ENCODE peak calls at places on chromosome 20, in four cellular contexts. W, F, P and M are unnamed samples.

GRCh38 chr20:46027245-46027853 is 1.7 kb upstream of the SLC12A5 start:
- DNase-seq in P (peak; percentile 87), F (no peak), W (peak; percentile 36), M (peak; percentile 76)

GRCh38 chr20:18588554-18589043 is 745 bp downstream of the DTD1 start:
- DNase-seq in P (no peak), F (no peak), W (no peak), M (no peak)

GRCh38 chr20:5058873-5059272 is 57.6 kb upstream of the SLC23A2 start:
- DNase-seq in F (no peak), P (no peak), W (no peak), M (no peak)

GRCh38 chr20:4581838-4582237 is 139.9 kb upstream of the PRND start:
- DNase-seq in W (no peak), F (no peak), P (no peak), M (no peak)

GRCh38 chr20:12203981-12204380 is 286.3 kb downstream of the BTBD3 start:
- DNase-seq in P (no peak), W (no peak), F (no peak), M (no peak)

GRCh38 chr20:36408219-36408618 is 102.1 kb downstream of the DLGAP4 start:
- DNase-seq in F (peak; percentile 84), W (no peak), P (peak; percentile 23), M (peak; percentile 44)

GRCh38 chr20:47241345-47241781 is 115.1 kb downstream of the ZMYND8 start:
- DNase-seq in F (no peak), P (no peak), W (peak; percentile 96), M (peak; percentile 61)

GRCh38 chr20:19757973-19758887 is at the start of gene RIN2:
- DNase-seq in F (peak; percentile 50), P (peak; percentile 98), W (peak; percentile 78), M (peak; percentile 86)

GRCh38 chr20:11982289-11982957 is 64.7 kb downstream of the BTBD3 start:
- DNase-seq in W (no peak), P (peak; percentile 28), F (no peak), M (no peak)

GRCh38 chr20:56805313-56805712 is 176.2 kb downstream of the TFAP2C start:
- DNase-seq in P (no peak), W (no peak), F (no peak), M (no peak)

GRCh38 chr20:38870733-38871559 is 55.3 kb upstream of the FAM83D start:
- DNase-seq in P (peak; percentile 17), F (peak; percentile 45), W (no peak), M (peak; percentile 53)

GRCh38 chr20:45892828-45893500 is 1.8 kb downstream of the CTSA start:
- DNase-seq in P (peak; percentile 77), W (no peak), F (no peak), M (no peak)

GRCh38 chr20:45067558-45067957 is 33.4 kb downstream of the KCNS1 start:
- DNase-seq in F (peak; percentile 54), W (peak; percentile 49), P (no peak), M (peak; percentile 49)

GRCh38 chr20:59082077-59082740 is 39.6 kb upstream of the PRELID3B start:
- DNase-seq in W (peak; percentile 52), F (no peak), P (no peak), M (peak; percentile 67)

GRCh38 chr20:24949756-24950127 is 673 bp downstream of the CST7 start:
- DNase-seq in P (no peak), F (no peak), W (no peak), M (no peak)

GRCh38 chr20:45924391-45925261 is 9.9 kb upstream of the PCIF1 start:
- DNase-seq in W (no peak), P (peak; percentile 76), F (no peak), M (peak; percentile 73)

GRCh38 chr20:61193164-61193563 is 58.9 kb upstream of the CDH4 start:
- DNase-seq in F (no peak), W (no peak), P (no peak), M (no peak)

DNA sequence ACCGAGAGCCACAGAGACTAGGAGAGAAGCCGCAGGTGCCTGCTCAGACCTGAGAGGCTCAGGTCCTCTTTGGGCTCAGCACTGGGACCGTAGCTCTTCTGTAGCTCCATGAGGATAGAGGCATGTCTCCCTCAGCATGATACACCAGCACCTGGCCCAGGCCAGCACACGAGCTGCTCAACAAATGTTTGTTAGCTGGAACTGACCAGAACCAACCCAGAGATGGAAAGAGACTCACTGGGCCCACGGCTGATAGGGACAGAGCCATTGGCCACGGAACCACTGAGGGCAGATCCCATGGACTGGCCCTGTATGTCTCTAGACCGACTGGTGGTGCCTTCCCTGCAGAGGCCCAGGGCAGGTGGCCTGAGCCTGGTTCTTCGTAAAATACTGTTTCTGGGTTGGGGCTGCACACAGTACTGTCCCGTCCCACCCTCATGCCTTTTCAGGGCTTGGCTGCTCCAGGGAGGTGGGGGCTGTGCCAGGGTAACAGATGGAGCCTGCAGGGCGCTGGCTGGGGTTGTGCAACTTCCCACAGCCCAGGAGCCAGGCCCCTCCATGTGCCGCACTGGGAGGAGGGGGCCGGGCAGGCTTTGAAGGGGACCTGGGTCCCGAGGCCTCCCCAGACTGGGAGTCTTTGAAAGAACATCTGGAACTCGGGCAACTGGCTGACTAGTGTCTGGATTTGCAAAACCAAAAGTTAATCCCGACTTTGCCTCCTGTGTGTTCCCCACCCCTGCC is 5.2 kb downstream of the C20orf204 start:
- DNase-seq in P (no peak), W (no peak), F (no peak), M (no peak)
- H3K4me2 ChIP-seq in P (peak overlapping the region; percentile 96), W (no peak overlapping the region), F (no peak overlapping the region), M (no peak overlapping the region)

GRCh38 chr20:62389601-62390087 is 2.7 kb downstream of the RPS21 start:
- DNase-seq in W (no peak), F (no peak), P (no peak), M (no peak)

GRCh38 chr20:62386383-62387218 is at the start of gene RPS21:
- DNase-seq in P (peak; percentile 96), W (peak; percentile 79), F (no peak), M (peak; percentile 97)

GRCh38 chr20:62388839-62389600 is 2.1 kb downstream of the RPS21 start:
- DNase-seq in P (no peak), F (no peak), W (no peak), M (no peak)

GRCh38 chr20:62387219-62387913 is 463 bp downstream of the RPS21 start:
- DNase-seq in P (no peak), F (no peak), W (no peak), M (no peak)

DNA sequence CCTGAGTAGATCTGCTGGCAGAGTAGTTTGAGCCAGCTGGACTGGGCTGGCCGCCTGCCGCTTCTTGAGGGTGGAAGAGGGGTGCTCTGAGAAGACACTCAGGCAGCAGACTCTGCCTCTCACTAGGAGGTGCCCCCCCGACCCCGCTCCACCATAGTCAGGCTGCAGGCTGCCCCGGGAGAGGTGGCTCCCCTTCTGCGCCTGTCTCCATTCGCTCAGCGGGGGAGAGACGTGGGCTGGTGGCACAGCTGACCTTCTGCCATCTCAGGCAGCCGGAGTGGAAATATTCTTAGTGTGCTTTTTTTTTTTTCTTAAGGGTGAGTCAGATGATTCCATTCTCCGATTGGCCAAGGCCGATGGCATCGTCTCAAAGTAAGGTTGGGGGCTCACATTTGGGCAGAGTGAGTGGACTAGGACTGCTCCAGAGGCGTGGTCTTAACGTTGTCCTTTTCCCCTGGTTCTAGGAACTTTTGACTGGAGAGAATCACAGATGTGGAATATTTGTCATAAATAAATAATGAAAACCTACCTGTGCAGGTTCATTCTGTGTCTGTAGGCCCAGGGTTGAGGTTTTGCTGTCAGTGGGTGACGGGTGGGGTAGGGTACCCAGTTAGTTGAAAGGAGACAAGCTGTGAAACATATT is 1.2 kb downstream of the RPS21 start:
- DNase-seq in F (no peak), W (no peak), P (no peak), M (peak; percentile 54)
- H3K79me2 ChIP-seq in F (peaks cover 59% of the 10 kb centered on the region), W (peaks cover 47% of the 10 kb centered on the region), P (peaks cover 52% of the 10 kb centered on the region), M (peaks cover 58% of the 10 kb centered on the region)

DNA sequence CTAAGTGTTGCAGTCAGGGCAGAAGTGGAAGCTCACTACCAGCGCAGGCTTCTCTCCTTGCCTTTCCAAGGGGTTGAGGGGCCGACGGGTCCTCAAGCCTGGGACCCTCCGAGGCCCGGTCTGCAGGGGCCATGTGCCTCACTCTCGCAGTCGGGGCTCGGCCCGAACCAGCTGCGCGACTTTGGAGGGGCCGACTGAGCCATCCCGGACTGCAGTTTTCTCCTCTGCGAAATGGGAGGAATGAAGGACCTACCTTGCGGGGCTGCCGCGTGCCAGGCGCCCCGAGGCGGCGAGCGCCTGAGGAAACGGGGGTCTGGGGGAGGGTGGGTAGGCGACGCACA is 5.6 kb downstream of the LZTS3 start:
- DNase-seq in W (no peak), F (no peak), P (no peak), M (no peak)
- TF ChIP-seq EZH2 in W (no peak), F (peak; percentile 10), P (no peak), M (no peak)

DNA sequence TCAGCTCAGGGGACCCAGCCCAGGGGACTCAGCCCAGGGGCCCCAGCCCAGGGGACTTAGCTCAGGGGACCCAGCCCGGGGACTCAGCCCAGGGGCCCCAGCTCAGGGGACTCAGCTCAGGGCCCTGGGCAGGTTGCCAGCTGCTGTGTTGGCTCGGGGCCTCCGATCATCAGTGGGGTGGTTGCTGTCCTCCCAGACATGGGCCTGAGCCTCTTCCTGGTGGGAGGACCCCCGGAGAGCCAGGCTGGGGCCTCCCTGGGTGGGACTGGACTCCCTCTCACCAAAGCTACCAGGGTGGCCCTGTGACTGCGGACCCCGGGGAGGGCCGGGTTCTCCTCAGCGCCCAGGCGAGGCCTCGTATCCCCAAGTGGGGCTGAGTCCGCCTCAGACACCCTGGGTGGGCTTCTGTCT is 4.4 kb downstream of the COL20A1 start:
- DNase-seq in F (no peak), P (no peak), W (no peak), M (no peak)
- H3K4me2 ChIP-seq in F (no peak overlapping the region), P (no peak overlapping the region), W (no peak overlapping the region), M (no peak overlapping the region)

DNA sequence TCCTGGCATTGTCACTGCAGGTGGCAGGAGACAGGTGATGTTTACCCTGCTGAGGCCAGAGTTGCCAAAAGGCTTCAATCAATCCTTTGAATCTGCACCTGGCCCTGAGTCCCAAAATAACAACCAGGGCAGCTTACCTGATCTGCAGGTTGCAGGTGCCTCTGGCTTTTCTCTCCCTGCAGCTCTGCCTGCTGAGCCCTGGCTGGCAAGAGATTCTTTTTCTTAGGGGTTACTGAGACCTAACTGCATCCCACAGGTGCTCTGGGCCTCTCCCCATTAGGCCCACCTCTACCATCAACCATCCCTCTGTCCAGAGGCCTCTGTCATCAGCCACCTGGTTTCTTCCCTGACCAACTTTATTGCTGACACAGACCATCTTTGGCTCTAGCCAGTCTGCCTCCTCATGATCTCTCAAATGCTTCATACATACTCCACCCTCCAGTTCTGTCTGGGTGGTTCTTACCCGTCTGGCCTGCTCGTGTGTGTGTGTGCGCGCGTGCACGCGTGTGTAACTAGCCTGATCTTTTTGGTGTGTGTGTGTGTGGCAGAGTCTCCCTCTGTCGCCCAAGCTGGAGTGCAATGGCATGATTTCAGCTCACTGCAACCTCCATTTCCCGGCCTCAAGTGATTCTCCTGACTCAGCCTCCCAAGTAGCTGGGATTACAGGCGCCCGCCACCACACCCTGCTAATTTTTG is 13.7 kb downstream of the BCL2L1 start:
- DNase-seq in P (peak; percentile 11), W (no peak), F (no peak), M (no peak)
- H3K79me2 ChIP-seq in P (peaks cover 88% of the 10 kb centered on the region), W (peaks cover 87% of the 10 kb centered on the region), F (peaks cover 71% of the 10 kb centered on the region), M (peaks cover 91% of the 10 kb centered on the region)